ENCODE peak calls at places on chromosomes 11 and 22, in eight cellular contexts. A is GM10248, X is GM20000, H is fibroblast of lung, V is NB4, K is heart left ventricle, M is HCT116, S is coronary artery. G is an unnamed sample.

GRCh38 chr11:114058026-114058706 is 1.3 kb upstream of the ZBTB16 start:
- DNase-seq in A (no peak), X (no peak), H (peak), V (no peak), K (no peak), M (no peak), S (no peak), G (no peak)

GRCh38 chr22:34004058-34004457 is 83.8 kb upstream of the LARGE1 start:
- DNase-seq in A (no peak), X (no peak), H (no peak), V (no peak), K (no peak), M (no peak), S (no peak), G (no peak)

GRCh38 chr11:18588297-18589252 is at the start of gene UEVLD:
- DNase-seq in A (peak), X (peak), H (peak), V (peak), K (peak), M (peak), S (peak), G (peak)

GRCh38 chr11:27857014-27857413 is 156.8 kb upstream of the BDNF start:
- DNase-seq in A (no peak), X (no peak), H (no peak), V (no peak), K (no peak), M (no peak), S (no peak), G (peak)

GRCh38 chr11:102730036-102730815 is 5.5 kb upstream of the MMP8 start:
- DNase-seq in A (no peak), X (no peak), H (peak), V (no peak), K (no peak), M (no peak), S (no peak), G (no peak)

GRCh38 chr11:75346912-75347647 is 4.4 kb downstream of the ARRB1 start:
- DNase-seq in A (no peak), X (no peak), H (peak), V (no peak), K (no peak), M (no peak), S (peak), G (no peak)

GRCh38 chr22:22196018-22196533 is 48.5 kb upstream of the VPREB1 start:
- DNase-seq in A (peak), X (peak), H (no peak), V (no peak), K (no peak), M (no peak), S (no peak), G (peak)

GRCh38 chr11:49995559-49995958 is 13.2 kb upstream of the OR4C12 start:
- DNase-seq in A (no peak), X (no peak), H (peak), V (peak), K (peak), M (peak), S (no peak), G (no peak)

GRCh38 chr22:18024276-18024939 is at the start of gene MICAL3:
- DNase-seq in A (peak), X (peak), H (peak), V (peak), K (peak), M (peak), S (no peak), G (peak)
- TF ChIP-seq CTCF in A (peak), X (peak), H (peak), V (peak), K (peak), M (peak), S (peak), G (peak)

DNA sequence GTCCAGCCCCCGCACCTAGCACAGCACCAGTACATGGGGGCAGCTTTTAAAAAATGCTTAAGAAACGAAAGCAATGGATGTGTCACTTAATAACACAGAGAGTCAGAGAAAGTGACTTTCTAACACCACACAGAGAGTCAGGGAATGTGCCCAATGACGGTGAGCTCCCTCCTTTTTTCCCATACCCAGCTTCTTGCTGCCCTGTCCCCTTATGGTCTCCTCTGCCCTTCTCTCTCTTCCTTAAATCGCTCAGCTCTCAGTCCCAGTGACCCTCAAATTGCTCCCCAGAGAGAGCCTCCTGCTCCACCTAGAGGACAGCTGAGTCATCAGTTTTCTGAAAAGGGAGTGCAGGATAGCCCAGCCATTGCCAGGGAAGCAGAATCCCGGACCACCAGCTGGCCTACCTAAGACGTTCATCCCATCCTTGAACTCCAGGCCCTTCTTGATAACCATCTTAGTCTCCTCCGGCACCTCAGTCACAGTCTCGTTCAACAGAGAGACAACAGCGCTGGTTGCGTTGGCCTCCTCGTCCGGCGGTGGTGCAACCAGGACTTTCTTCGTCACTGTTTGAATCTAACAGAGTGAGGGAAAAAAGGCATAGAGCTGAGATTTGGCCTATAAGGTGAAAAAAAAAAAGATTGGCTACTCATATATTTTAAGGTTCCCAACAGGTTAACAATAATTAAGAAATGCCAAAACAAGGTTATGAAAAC is 113.5 kb downstream of the SLC1A2 start:
- DNase-seq in A (peak), X (peak), H (peak), V (peak), K (no peak), M (peak), S (no peak), G (no peak)
- TF ChIP-seq CTCF in A (peak), X (peak), H (peak), V (peak), K (peak), M (peak), S (no peak), G (peak)

GRCh38 chr11:95387319-95387718 is 156.3 kb upstream of the SESN3 start:
- DNase-seq in A (no peak), X (no peak), H (no peak), V (no peak), K (no peak), M (no peak), S (no peak), G (no peak)
- TF ChIP-seq CTCF in A (no peak), X (no peak), H (no peak), V (no peak), K (no peak), M (no peak), S (no peak), G (no peak)

GRCh38 chr22:23837911-23838685 is 708 bp downstream of the DERL3 start:
- DNase-seq in A (no peak), X (no peak), H (no peak), V (peak), K (no peak), M (no peak), S (no peak), G (no peak)
- TF ChIP-seq CTCF in A (no peak), X (no peak), H (no peak), V (no peak), K (no peak), M (no peak), S (no peak), G (no peak)

DNA sequence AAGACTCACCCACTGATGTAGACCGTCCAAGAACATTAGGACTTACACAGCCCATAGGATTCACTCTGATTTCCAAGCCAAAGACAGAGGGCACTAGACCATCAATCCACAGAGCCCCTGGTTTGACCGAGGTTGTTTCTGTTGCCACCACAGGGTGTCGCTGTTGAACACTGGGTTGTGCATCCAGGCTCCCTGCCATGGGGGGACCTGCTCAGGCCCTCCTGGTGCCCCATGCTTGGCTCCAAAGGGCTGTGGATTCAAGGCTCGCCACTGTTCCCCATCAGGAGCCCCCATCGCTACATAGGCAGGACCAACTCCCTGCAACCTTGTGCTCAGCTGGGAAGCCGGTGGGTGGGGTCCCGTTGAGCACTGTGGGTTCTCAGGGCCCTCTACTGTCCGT is 128.0 kb upstream of the ANO1 start:
- DNase-seq in A (peak), X (peak), H (peak), V (peak), K (no peak), M (peak), S (no peak), G (no peak)
- TF ChIP-seq CTCF in A (peak), X (no peak), H (peak), V (peak), K (no peak), M (peak), S (no peak), G (peak)

DNA sequence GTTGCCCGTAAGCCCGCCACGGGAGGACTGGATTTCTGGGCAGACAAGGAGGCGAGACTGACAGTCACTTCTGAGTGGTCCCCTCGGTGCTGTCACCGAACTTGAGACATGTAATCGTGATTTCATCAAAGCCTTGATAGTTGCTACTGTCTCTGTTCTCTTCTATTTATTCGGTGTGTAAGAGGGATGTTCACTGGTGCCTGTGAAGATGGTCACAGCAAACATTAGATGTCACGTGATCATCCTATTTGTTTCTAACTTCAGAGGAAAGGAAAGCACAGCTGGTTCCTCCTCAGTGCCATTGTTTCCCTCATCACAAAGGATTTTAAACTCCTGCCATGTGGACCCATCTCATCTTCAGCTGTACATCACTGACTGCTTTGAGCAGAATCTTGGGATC is 73.1 kb upstream of the CLMP start:
- DNase-seq in A (no peak), X (no peak), H (no peak), V (no peak), K (no peak), M (no peak), S (no peak), G (no peak)
- TF ChIP-seq CTCF in A (no peak), X (no peak), H (no peak), V (no peak), K (no peak), M (no peak), S (no peak), G (no peak)

GRCh38 chr11:44133335-44133946 is 38.0 kb downstream of the EXT2 start:
- DNase-seq in A (peak), X (no peak), H (peak), V (peak), K (no peak), M (no peak), S (no peak), G (no peak)
- TF ChIP-seq CTCF in A (peak), X (peak), H (peak), V (peak), K (peak), M (peak), S (peak), G (peak)

GRCh38 chr22:23386822-23387580 is 193.1 kb downstream of the IGLL1 start:
- DNase-seq in A (no peak), X (no peak), H (no peak), V (no peak), K (no peak), M (no peak), S (no peak), G (no peak)

GRCh38 chr22:23384899-23385298 is 195.2 kb downstream of the IGLL1 start:
- DNase-seq in A (no peak), X (no peak), H (no peak), V (no peak), K (no peak), M (no peak), S (no peak), G (no peak)

GRCh38 chr22:23385301-23386244 is 194.5 kb downstream of the IGLL1 start:
- DNase-seq in A (peak), X (peak), H (peak), V (peak), K (peak), M (peak), S (peak), G (peak)

GRCh38 chr22:23387827-23388491 is 192.1 kb downstream of the IGLL1 start:
- DNase-seq in A (no peak), X (no peak), H (no peak), V (no peak), K (no peak), M (no peak), S (no peak), G (no peak)

DNA sequence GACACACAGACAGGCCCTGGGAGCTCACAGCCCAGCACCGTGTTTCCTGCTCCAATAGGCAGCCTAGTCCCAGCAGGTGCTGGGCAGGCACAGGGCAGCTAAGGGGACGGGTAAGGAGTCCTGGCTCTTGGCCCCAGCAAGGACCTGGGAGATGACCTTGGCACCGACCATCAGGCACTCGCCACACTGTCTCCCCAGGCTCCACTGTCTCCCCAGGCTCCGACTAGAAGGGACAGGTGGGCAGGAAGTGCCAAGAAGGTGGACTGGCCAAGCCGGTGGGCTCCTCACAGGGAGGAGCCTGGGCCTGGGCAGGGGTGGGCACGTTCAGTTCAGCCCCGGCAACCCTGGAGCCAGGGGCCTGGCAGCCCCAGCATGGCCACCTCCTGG is 193.9 kb downstream of the IGLL1 start:
- DNase-seq in A (no peak), X (no peak), H (no peak), V (no peak), K (no peak), M (no peak), S (no peak), G (no peak)
- TF ChIP-seq CTCF in A (no peak), X (no peak), H (no peak), V (no peak), K (no peak), M (no peak), S (no peak), G (no peak)